ENCODE peak calls at places on chromosome 5, in four cellular contexts. R is K562, A is WTC11, O is GM12878. B is an unnamed sample.
A peak's percentile ranks its signal among the peaks of the same experiment; 100 is the strongest.

GRCh38 chr5:89147026-89147425 is 264.0 kb upstream of the MEF2C start:
- DNase-seq in R (no peak), A (no peak), O (no peak), B (no peak)

GRCh38 chr5:98497391-98497790 is 276.1 kb upstream of the RGMB start:
- DNase-seq in R (no peak), A (no peak), O (no peak), B (no peak)

GRCh38 chr5:17431272-17432050 is 66.6 kb upstream of the TAF11L2 start:
- DNase-seq in R (no peak), A (no peak), O (no peak), B (no peak)

GRCh38 chr5:150946351-150946905 is 41.6 kb upstream of the ZNF300 start:
- DNase-seq in R (peak; percentile 80), A (no peak), O (no peak), B (peak; percentile 62)

GRCh38 chr5:34487202-34487879 is 168.8 kb upstream of the RAI14 start:
- DNase-seq in R (no peak), A (no peak), O (no peak), B (no peak)

GRCh38 chr5:6736106-6736505 is 22.9 kb downstream of the TENT4A start:
- DNase-seq in R (no peak), A (no peak), O (no peak), B (no peak)

GRCh38 chr5:54761213-54761701 is 224.1 kb downstream of the ESM1 start:
- DNase-seq in R (no peak), A (no peak), O (no peak), B (no peak)

GRCh38 chr5:177984565-177985166 is 11.4 kb downstream of the PROP1 start:
- DNase-seq in R (no peak), A (peak; percentile 36), O (no peak), B (no peak)

GRCh38 chr5:123422433-123423277 is 548 bp downstream of the CEP120 start:
- DNase-seq in R (peak; percentile 46), A (no peak), O (no peak), B (no peak)

GRCh38 chr5:101543780-101544179 is 640.7 kb upstream of the ST8SIA4 start:
- DNase-seq in R (no peak), A (no peak), O (no peak), B (no peak)

GRCh38 chr5:90940227-90940995 is 381.8 kb downstream of the ADGRV1 start:
- DNase-seq in R (peak; percentile 9), A (peak; percentile 65), O (peak; percentile 73), B (peak; percentile 63)

GRCh38 chr5:54007822-54008777 is 302.3 kb downstream of the ARL15 start:
- DNase-seq in R (no peak), A (no peak), O (no peak), B (no peak)

GRCh38 chr5:76816110-76816831 is 2.6 kb upstream of the F2RL1 start:
- DNase-seq in R (no peak), A (no peak), O (no peak), B (no peak)

GRCh38 chr5:36414869-36415282 is 113.2 kb upstream of the RANBP3L start:
- DNase-seq in R (peak; percentile 58), A (no peak), O (no peak), B (peak; percentile 26)

GRCh38 chr5:107468286-107468685 is 202.5 kb downstream of the EFNA5 start:
- DNase-seq in R (no peak), A (no peak), O (no peak), B (no peak)

GRCh38 chr5:37776826-37777225 is 63.0 kb downstream of the GDNF start:
- DNase-seq in R (no peak), A (no peak), O (no peak), B (no peak)

GRCh38 chr5:77996943-77997342 is 220.8 kb upstream of the TBCA start:
- DNase-seq in R (no peak), A (no peak), O (no peak), B (no peak)

GRCh38 chr5:90488791-90489190 is 14.1 kb downstream of the POLR3G start:
- DNase-seq in R (no peak), A (no peak), O (no peak), B (no peak)

GRCh38 chr5:55187370-55187769 is 14.4 kb upstream of the CDC20B start:
- DNase-seq in R (peak; percentile 37), A (no peak), O (no peak), B (no peak)

GRCh38 chr5:128199611-128200010 is 116.0 kb downstream of the SLC12A2 start:
- DNase-seq in R (no peak), A (no peak), O (no peak), B (no peak)

GRCh38 chr5:14977058-14977640 is 105.6 kb upstream of the ANKH start:
- DNase-seq in R (no peak), A (no peak), O (no peak), B (no peak)

GRCh38 chr5:168860081-168860480 is 280.9 kb upstream of the PANK3 start:
- DNase-seq in R (no peak), A (no peak), O (no peak), B (no peak)

GRCh38 chr5:72305194-72306142 is 14.6 kb downstream of the MRPS27 start:
- DNase-seq in R (peak; percentile 42), A (no peak), O (peak; percentile 60), B (no peak)

GRCh38 chr5:17185776-17186175 is 31.7 kb upstream of the BASP1 start:
- DNase-seq in R (no peak), A (no peak), O (no peak), B (no peak)

GRCh38 chr5:80069918-80070318 is 34.8 kb downstream of the THBS4 start:
- DNase-seq in R (no peak), A (no peak), O (no peak), B (no peak)

GRCh38 chr5:79261907-79262306 is 26.0 kb downstream of the JMY start:
- DNase-seq in R (no peak), A (no peak), O (no peak), B (no peak)

GRCh38 chr5:65127181-65127901 is 354.4 kb downstream of the ADAMTS6 start:
- DNase-seq in R (no peak), A (no peak), O (no peak), B (no peak)

GRCh38 chr5:17355585-17356346 is 138.3 kb downstream of the BASP1 start:
- DNase-seq in R (no peak), A (no peak), O (no peak), B (no peak)

GRCh38 chr5:34499001-34499734 is 157.0 kb upstream of the RAI14 start:
- DNase-seq in R (no peak), A (no peak), O (peak; percentile 81), B (no peak)

DNA sequence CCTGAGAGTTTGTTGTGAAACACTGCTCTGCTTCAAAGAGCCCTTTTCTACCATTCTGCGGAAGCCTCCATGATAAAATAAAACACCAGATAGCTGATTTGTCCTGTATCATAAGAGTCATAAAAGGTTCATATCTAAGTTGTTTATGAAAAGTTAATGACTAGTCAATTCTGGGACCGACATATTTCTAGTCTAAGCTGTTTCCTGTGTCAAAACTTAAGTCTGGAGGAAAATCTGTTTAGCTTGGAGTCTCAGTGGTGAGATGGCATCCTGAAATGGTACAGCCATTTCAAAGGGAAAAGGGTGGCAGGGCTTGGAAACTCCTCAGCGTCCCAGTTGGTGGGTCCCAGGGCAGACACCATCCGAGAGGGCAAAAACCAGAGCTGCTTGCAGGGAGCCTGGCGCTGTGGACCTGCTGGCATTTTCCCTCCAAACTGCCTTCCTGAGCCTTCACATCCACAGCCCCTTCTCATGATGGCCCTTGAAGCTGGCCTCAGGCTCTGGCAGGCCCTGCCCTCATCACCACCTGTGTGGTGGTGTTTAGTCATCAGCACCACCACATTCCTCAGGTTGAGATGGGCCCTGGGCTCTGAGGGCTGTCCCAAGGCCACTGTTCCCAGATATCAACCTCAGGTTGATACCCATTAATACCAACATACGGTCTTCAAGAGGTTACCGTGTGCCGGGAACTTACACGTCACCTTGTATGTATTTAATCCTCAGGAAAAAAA is 184.0 kb downstream of the HSPA4 start:
- DNase-seq in R (no peak), A (no peak), O (no peak), B (no peak)
- TF ChIP-seq USF1 in R (no peak), A (no peak), O (no peak), B (no peak)

GRCh38 chr5:117084052-117084451 is 509.4 kb upstream of the SEMA6A start:
- DNase-seq in R (no peak), A (no peak), O (no peak), B (no peak)
- TF ChIP-seq USF1 in R (no peak), A (no peak), O (no peak), B (no peak)

DNA sequence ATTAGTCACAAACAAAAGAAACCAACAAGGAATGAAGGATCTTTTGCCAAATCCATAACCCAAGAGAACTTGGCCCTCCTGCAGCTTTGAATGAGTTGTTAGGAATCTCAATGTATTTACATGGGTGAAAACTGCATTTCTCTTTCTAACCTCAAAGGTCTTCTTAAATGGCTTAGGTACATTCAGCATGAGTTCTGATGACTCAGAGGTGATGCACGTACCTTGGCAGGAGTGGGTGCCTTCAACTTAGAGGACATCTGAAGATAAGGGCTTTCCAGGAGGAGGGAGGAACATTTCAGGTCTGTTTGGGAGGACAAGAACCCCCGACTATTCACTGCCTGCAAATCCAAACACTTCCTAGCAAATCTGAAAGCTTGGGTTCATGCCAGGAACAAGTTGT is 65.8 kb downstream of the IRX2 start:
- DNase-seq in R (no peak), A (no peak), O (no peak), B (no peak)
- TF ChIP-seq USF1 in R (no peak), A (no peak), O (no peak), B (no peak)

GRCh38 chr5:169970911-169971436 is 9.3 kb downstream of the INSYN2B start:
- DNase-seq in R (no peak), A (no peak), O (no peak), B (peak; percentile 24)
- TF ChIP-seq USF1 in R (no peak), A (no peak), O (no peak), B (peak; percentile 74)

GRCh38 chr5:1882337-1883119 is at the start of gene IRX4:
- DNase-seq in R (no peak), A (peak; percentile 72), O (no peak), B (peak; percentile 50)
- TF ChIP-seq USF1 in R (no peak), A (no peak), O (no peak), B (no peak)

B was measured in SK-N-SH.